ENCODE peak calls at places on chromosomes 6 and 20, in ten cellular contexts. A, V, I, S, K, P, Y, J, W and T are unnamed samples.

GRCh38 chr6:170186006-170186908 is 104.6 kb downstream of the DLL1 start:
- DNase-seq in K (no peak), I (no peak), J (no peak), P (no peak), W (no peak), A (no peak), V (no peak), Y (peak; percentile 9), S (no peak), T (no peak)

GRCh38 chr6:96089173-96089572 is 73.4 kb downstream of the FUT9 start:
- DNase-seq in I (no peak), V (peak; percentile 56), K (no peak), S (no peak), P (no peak), A (no peak), W (no peak), J (no peak), Y (no peak), T (no peak)

GRCh38 chr20:41049451-41049850 is 20.8 kb downstream of the TOP1 start:
- DNase-seq in P (no peak), V (no peak), S (no peak), J (no peak), A (no peak), I (no peak), K (no peak), W (no peak), Y (no peak), T (no peak)

GRCh38 chr6:158661156-158661555 is 11.3 kb downstream of the SYTL3 start:
- DNase-seq in I (no peak), S (no peak), K (no peak), J (peak; percentile 6), Y (no peak), W (no peak), P (no peak), V (no peak), A (no peak), T (no peak)

GRCh38 chr6:24223131-24223715 is 97.2 kb downstream of the NRSN1 start:
- DNase-seq in I (no peak), W (no peak), J (no peak), V (no peak), Y (no peak), A (no peak), S (no peak), K (no peak), P (no peak), T (no peak)

GRCh38 chr6:18340781-18341551 is 46.2 kb upstream of the RNF144B start:
- DNase-seq in K (no peak), Y (no peak), I (no peak), P (no peak), A (no peak), V (no peak), S (no peak), J (no peak), W (no peak), T (no peak)

GRCh38 chr6:132443206-132443605 is 41.9 kb upstream of the MOXD1 start:
- DNase-seq in K (no peak), V (no peak), J (no peak), S (no peak), W (no peak), I (peak; percentile 23), Y (no peak), A (no peak), P (no peak), T (peak; percentile 2)

GRCh38 chr6:72769459-72770125 is 147.7 kb downstream of the KCNQ5 start:
- DNase-seq in J (no peak), A (no peak), S (no peak), P (no peak), V (no peak), I (no peak), W (no peak), K (no peak), Y (no peak), T (no peak)

GRCh38 chr6:37784585-37784967 is 35.0 kb upstream of the ZFAND3 start:
- DNase-seq in I (no peak), W (peak; percentile 22), K (no peak), J (no peak), V (peak; percentile 43), Y (no peak), A (no peak), P (no peak), S (no peak), T (no peak)

GRCh38 chr6:44674226-44675155 is 287.0 kb downstream of the CDC5L start:
- DNase-seq in W (no peak), I (no peak), A (no peak), Y (no peak), S (no peak), P (no peak), J (no peak), K (no peak), V (peak; percentile 19), T (no peak)

GRCh38 chr6:5338177-5338960 is 77.1 kb downstream of the FARS2 start:
- DNase-seq in S (peak; percentile 34), J (no peak), Y (no peak), V (no peak), P (no peak), K (no peak), A (no peak), I (no peak), W (no peak), T (no peak)

GRCh38 chr20:24529032-24529431 is 59.6 kb downstream of the SYNDIG1 start:
- DNase-seq in V (no peak), Y (no peak), W (no peak), S (no peak), K (no peak), A (no peak), P (no peak), I (no peak), J (no peak), T (no peak)

GRCh38 chr20:24522452-24523330 is 53.3 kb downstream of the SYNDIG1 start:
- DNase-seq in P (no peak), V (no peak), W (no peak), S (no peak), Y (no peak), K (no peak), J (no peak), A (no peak), I (peak; percentile 34), T (no peak)

GRCh38 chr20:24519476-24519875 is 50.0 kb downstream of the SYNDIG1 start:
- DNase-seq in V (no peak), S (no peak), Y (no peak), K (no peak), W (no peak), I (no peak), A (no peak), P (no peak), J (no peak), T (no peak)

GRCh38 chr20:24523661-24524060 is 54.2 kb downstream of the SYNDIG1 start:
- DNase-seq in W (no peak), S (no peak), P (no peak), J (no peak), V (no peak), A (no peak), K (no peak), I (no peak), Y (no peak), T (no peak)
- TF ChIP-seq CTCF in W (no peak), S (no peak), P (no peak), J (no peak), V (no peak), A (no peak), K (no peak), I (no peak), Y (no peak), T (no peak)

GRCh38 chr6:124793406-124793805 is 168.8 kb upstream of the RNF217 start:
- DNase-seq in K (no peak), S (no peak), Y (no peak), W (no peak), I (no peak), P (no peak), J (no peak), V (no peak), A (no peak), T (no peak)

GRCh38 chr6:124799638-124800037 is 162.6 kb upstream of the RNF217 start:
- DNase-seq in V (no peak), I (no peak), A (no peak), Y (no peak), J (no peak), P (no peak), K (no peak), W (no peak), S (no peak), T (no peak)

GRCh38 chr6:124795879-124796838 is 166.1 kb upstream of the RNF217 start:
- DNase-seq in V (peak; percentile 42), W (no peak), Y (peak; percentile 29), A (no peak), S (no peak), I (peak; percentile 49), P (peak; percentile 8), J (no peak), K (no peak), T (no peak)

GRCh38 chr6:124800222-124800621 is 162.0 kb upstream of the RNF217 start:
- DNase-seq in K (no peak), W (no peak), A (no peak), V (no peak), I (no peak), Y (no peak), J (no peak), S (no peak), P (no peak), T (no peak)

GRCh38 chr6:124798942-124799496 is 163.2 kb upstream of the RNF217 start:
- DNase-seq in I (no peak), S (no peak), P (no peak), K (no peak), J (no peak), A (no peak), W (no peak), Y (no peak), V (no peak), T (no peak)
- TF ChIP-seq CTCF in I (peak; percentile 30), S (no peak), P (no peak), K (no peak), J (no peak), A (no peak), W (no peak), Y (no peak), V (peak; percentile 28), T (no peak)

GRCh38 chr6:89638320-89639195 is at the start of gene LYRM2:
- DNase-seq in A (peak; percentile 70), V (peak; percentile 94), S (peak; percentile 89), Y (peak; percentile 96), W (peak; percentile 96), J (peak; percentile 98), I (peak; percentile 95), K (peak; percentile 77), P (peak; percentile 95), T (peak; percentile 76)
- TF ChIP-seq CTCF in A (no peak), V (no peak), S (no peak), Y (peak; percentile 17), W (peak; percentile 49), J (no peak), I (peak; percentile 2), K (no peak), P (peak; percentile 43), T (peak; percentile 5)

GRCh38 chr20:3255728-3256127 is 16.7 kb upstream of the SLC4A11 start:
- DNase-seq in W (no peak), J (no peak), I (no peak), P (no peak), A (no peak), Y (no peak), K (no peak), V (no peak), S (no peak), T (no peak)

GRCh38 chr20:3262566-3262965 is 23.6 kb upstream of the SLC4A11 start:
- DNase-seq in J (no peak), I (no peak), S (no peak), A (no peak), K (no peak), Y (no peak), W (no peak), V (no peak), P (no peak), T (no peak)

GRCh38 chr20:3258429-3258828 is 19.4 kb upstream of the SLC4A11 start:
- DNase-seq in Y (no peak), K (no peak), P (no peak), W (no peak), V (no peak), S (no peak), J (no peak), I (no peak), A (no peak), T (no peak)
- TF ChIP-seq CTCF in Y (no peak), K (no peak), P (no peak), W (no peak), V (peak; percentile 17), S (no peak), J (no peak), I (no peak), A (no peak), T (no peak)